ENCODE peak calls at places on chromosomes 4 and X, in ten cellular contexts. E is NCI-H1436; T is stimulated activated CD8-positive, alpha-beta memory T cell treated with anti-CD3 and anti-CD28 coated beads, Interleukin-4, amount 100 ng/mL, for 1 hour; R is activated CD4-positive, CD25-positive, alpha-beta regulatory T cell treated with anti-CD3 and anti-CD28 coated beads, Interleukin-2, amount 50 U/mL, for 16 hours; C is mucosa of gallbladder; X is putamen; U is ureter; D is activated T-cell treated with anti-CD3 and anti-CD28 coated beads, Interleukin-2, amount 50 U/mL, for 24 hours; W is H7; O is AG09309. M is an unnamed sample.

GRCh38 chr4:128660361-128660964 is 149.0 kb upstream of the JADE1 start:
- DNase-seq in D (no peak), U (no peak), W (no peak), R (no peak), T (no peak), X (no peak), E (no peak), C (peak), O (peak), M (no peak)

GRCh38 chr4:81030061-81030616 is 369 bp upstream of the BMP3 start:
- DNase-seq in U (no peak), T (no peak), E (no peak), W (peak), O (no peak), C (no peak), D (no peak), R (no peak), X (no peak), M (no peak)

GRCh38 chr4:156766846-156767245 is 204.8 kb downstream of the PDGFC start:
- DNase-seq in X (no peak), D (no peak), C (no peak), T (no peak), W (no peak), O (no peak), R (no peak), E (no peak), U (no peak), M (no peak)

GRCh38 chr4:174256277-174256713 is 27.2 kb downstream of the FBXO8 start:
- DNase-seq in O (peak), W (no peak), E (no peak), R (no peak), X (no peak), D (no peak), T (no peak), U (no peak), C (no peak), M (no peak)

GRCh38 chrX:18548996-18549395 is 122.9 kb downstream of the RS1 start:
- DNase-seq in X (no peak), E (no peak), D (no peak), R (no peak), W (no peak), O (no peak), C (no peak), T (no peak), U (no peak), M (no peak)

GRCh38 chr4:8897768-8898167 is 26.1 kb upstream of the HMX1 start:
- DNase-seq in T (no peak), X (no peak), W (no peak), C (no peak), D (no peak), E (no peak), O (no peak), U (no peak), R (no peak), M (no peak)

GRCh38 chrX:107845625-107846024 is 20.0 kb downstream of the MID2 start:
- DNase-seq in O (no peak), X (no peak), T (no peak), E (no peak), R (no peak), C (no peak), W (no peak), U (no peak), D (no peak), M (no peak)

GRCh38 chrX:41556958-41557357 is 109.8 kb downstream of the NYX start:
- DNase-seq in W (no peak), E (no peak), C (no peak), D (no peak), U (no peak), O (no peak), X (no peak), T (no peak), R (no peak), M (no peak)

GRCh38 chrX:138929905-138930304 is 218.4 kb upstream of the FGF13 start:
- DNase-seq in T (no peak), E (no peak), O (no peak), D (no peak), X (no peak), C (no peak), W (no peak), R (no peak), U (no peak), M (no peak)

GRCh38 chr4:118867311-118868067 is 21.2 kb upstream of the SYNPO2 start:
- DNase-seq in U (no peak), D (no peak), X (no peak), T (no peak), O (no peak), E (no peak), R (no peak), C (no peak), W (no peak), M (no peak)

GRCh38 chr4:525660-526059 is 26.6 kb downstream of the PIGG start:
- DNase-seq in X (no peak), U (no peak), R (no peak), C (no peak), T (no peak), E (no peak), D (no peak), O (no peak), W (no peak), M (no peak)

GRCh38 chr4:10690185-10690907 is 5.8 kb upstream of the CLNK start:
- DNase-seq in D (no peak), T (no peak), O (no peak), R (no peak), W (no peak), U (no peak), E (no peak), C (no peak), X (no peak), M (no peak)

GRCh38 chrX:137052641-137053235 is 18.9 kb upstream of the GPR101 start:
- DNase-seq in O (no peak), W (peak), X (no peak), T (no peak), E (peak), D (peak), U (no peak), R (no peak), C (no peak), M (peak)

GRCh38 chrX:104659037-104659744 is 93.2 kb downstream of the IL1RAPL2 start:
- DNase-seq in O (no peak), U (no peak), D (no peak), C (peak), W (no peak), R (no peak), T (no peak), E (no peak), X (no peak), M (no peak)

GRCh38 chr4:71607780-71608673 is 175.9 kb downstream of the GC start:
- DNase-seq in E (no peak), U (no peak), X (no peak), C (no peak), R (no peak), D (no peak), W (no peak), O (no peak), T (no peak), M (no peak)

GRCh38 chr4:117965608-117966007 is 68.7 kb upstream of the NDST3 start:
- DNase-seq in W (no peak), C (no peak), U (no peak), X (peak), D (no peak), T (no peak), R (no peak), E (no peak), O (no peak), M (no peak)

GRCh38 chr4:98522062-98522461 is 136.3 kb downstream of the TSPAN5 start:
- DNase-seq in T (no peak), E (no peak), X (no peak), C (no peak), D (no peak), U (no peak), R (no peak), W (no peak), O (no peak), M (no peak)

GRCh38 chr4:140252144-140252741 is 98.3 kb upstream of the MAML3 start:
- DNase-seq in E (peak), X (peak), W (peak), U (no peak), T (no peak), O (no peak), R (no peak), C (no peak), D (peak), M (no peak)

GRCh38 chrX:41922125-41922521 is 1.2 kb downstream of the CASK start:
- DNase-seq in R (no peak), W (peak), D (peak), O (no peak), T (no peak), U (no peak), X (peak), C (no peak), E (no peak), M (no peak)

GRCh38 chrX:42096262-42096939 is 173.0 kb upstream of the CASK start:
- DNase-seq in U (no peak), O (peak), D (no peak), E (no peak), X (no peak), W (no peak), C (peak), T (no peak), R (no peak), M (no peak)

GRCh38 chr4:40976343-40976742 is 226.6 kb downstream of the NSUN7 start:
- DNase-seq in R (no peak), O (no peak), W (peak), X (no peak), C (peak), T (no peak), U (no peak), D (no peak), E (peak), M (peak)

GRCh38 chrX:132631579-132632232 is 142.9 kb upstream of the MBNL3 start:
- DNase-seq in C (no peak), W (peak), U (no peak), O (peak), T (no peak), R (no peak), E (peak), X (no peak), D (no peak), M (peak)

GRCh38 chrX:139820358-139820984 is 112.4 kb downstream of the ATP11C start:
- DNase-seq in X (no peak), O (no peak), U (no peak), E (no peak), T (no peak), R (no peak), D (no peak), C (no peak), W (no peak), M (no peak)

GRCh38 chrX:41457618-41458192 is 10.6 kb downstream of the NYX start:
- DNase-seq in C (no peak), E (no peak), R (no peak), U (no peak), O (no peak), D (peak), T (no peak), W (peak), X (no peak), M (no peak)

GRCh38 chr4:186617921-186618320 is 62.6 kb upstream of the MTNR1A start:
- DNase-seq in O (no peak), T (no peak), R (no peak), D (no peak), X (no peak), C (no peak), E (no peak), W (no peak), U (no peak), M (no peak)

GRCh38 chr4:142549248-142549647 is 296.9 kb downstream of the INPP4B start:
- DNase-seq in U (no peak), W (no peak), O (no peak), C (no peak), R (no peak), D (no peak), T (no peak), X (no peak), E (no peak), M (no peak)

GRCh38 chrX:51568586-51568985 is 50.1 kb downstream of the CENPVL3 start:
- DNase-seq in R (no peak), U (no peak), O (peak), X (no peak), E (no peak), C (no peak), W (no peak), T (no peak), D (no peak), M (no peak)

GRCh38 chr4:123468479-123469031 is 72.0 kb downstream of the SPRY1 start:
- DNase-seq in D (no peak), R (no peak), C (no peak), X (no peak), E (peak), W (no peak), O (no peak), U (no peak), T (no peak), M (no peak)

GRCh38 chrX:35622601-35623000 is 175.5 kb upstream of the MAGEB16 start:
- DNase-seq in T (no peak), R (no peak), W (no peak), U (no peak), E (no peak), C (peak), O (no peak), X (no peak), D (no peak), M (no peak)

GRCh38 chr4:54233697-54234496 is 4.8 kb downstream of the PDGFRA start:
- DNase-seq in U (peak), D (peak), O (no peak), T (peak), X (peak), C (peak), R (peak), E (peak), W (peak), M (peak)

GRCh38 chr4:24394041-24394440 is 190.3 kb downstream of the DHX15 start:
- DNase-seq in T (no peak), O (no peak), C (no peak), D (no peak), U (no peak), X (no peak), W (peak), R (no peak), E (no peak), M (no peak)

M was measured in NCI-H774.